ENCODE peak calls at places on chromosomes 5 and 9, in ten cellular contexts. One of them, this sample, is unnamed.

GRCh38 chr9:100281069-100281468 is 71.7 kb downstream of the TEX10 start:
- DNase-seq in fibroblast of lung: no peak
- DNase-seq in activated effector memory CD4-positive, alpha-beta T cell treated with anti-CD3 and anti-CD28 coated beads, Interleukin-2, amount 50 U/mL, for 16 hours: no peak
- DNase-seq in AG09309: no peak
- DNase-seq in GDM1: no peak
- DNase-seq in NCI-H524 treated with DMSO at 0.1 percent for 48 hours: no peak
- DNase-seq in GM12891: no peak
- DNase-seq in HT-29: no peak
- DNase-seq in A549: no peak
- DNase-seq in prostate gland: no peak
- DNase-seq in this sample: no peak

GRCh38 chr9:97928968-97929604 is 6.8 kb upstream of the TRMO start:
- DNase-seq in fibroblast of lung: no peak
- DNase-seq in activated effector memory CD4-positive, alpha-beta T cell treated with anti-CD3 and anti-CD28 coated beads, Interleukin-2, amount 50 U/mL, for 16 hours: no peak
- DNase-seq in AG09309: no peak
- DNase-seq in GDM1: no peak
- DNase-seq in NCI-H524 treated with DMSO at 0.1 percent for 48 hours: no peak
- DNase-seq in GM12891: no peak
- DNase-seq in HT-29: no peak
- DNase-seq in A549: no peak
- DNase-seq in prostate gland: no peak
- DNase-seq in this sample: no peak

GRCh38 chr5:175378444-175379028 is 65.4 kb downstream of the DRD1 start:
- DNase-seq in fibroblast of lung: peak
- DNase-seq in activated effector memory CD4-positive, alpha-beta T cell treated with anti-CD3 and anti-CD28 coated beads, Interleukin-2, amount 50 U/mL, for 16 hours: no peak
- DNase-seq in AG09309: peak
- DNase-seq in GDM1: no peak
- DNase-seq in NCI-H524 treated with DMSO at 0.1 percent for 48 hours: no peak
- DNase-seq in GM12891: no peak
- DNase-seq in HT-29: peak
- DNase-seq in A549: peak
- DNase-seq in prostate gland: peak
- DNase-seq in this sample: peak

GRCh38 chr5:119328753-119329602 is 26.8 kb upstream of the TNFAIP8 start:
- DNase-seq in fibroblast of lung: peak
- DNase-seq in activated effector memory CD4-positive, alpha-beta T cell treated with anti-CD3 and anti-CD28 coated beads, Interleukin-2, amount 50 U/mL, for 16 hours: peak
- DNase-seq in AG09309: peak
- DNase-seq in GDM1: no peak
- DNase-seq in NCI-H524 treated with DMSO at 0.1 percent for 48 hours: no peak
- DNase-seq in GM12891: no peak
- DNase-seq in HT-29: no peak
- DNase-seq in A549: no peak
- DNase-seq in prostate gland: peak
- DNase-seq in this sample: no peak

GRCh38 chr5:111562566-111562965 is 50.2 kb upstream of the STARD4 start:
- DNase-seq in fibroblast of lung: no peak
- DNase-seq in activated effector memory CD4-positive, alpha-beta T cell treated with anti-CD3 and anti-CD28 coated beads, Interleukin-2, amount 50 U/mL, for 16 hours: no peak
- DNase-seq in AG09309: no peak
- DNase-seq in GDM1: no peak
- DNase-seq in NCI-H524 treated with DMSO at 0.1 percent for 48 hours: no peak
- DNase-seq in GM12891: no peak
- DNase-seq in HT-29: no peak
- DNase-seq in A549: no peak
- DNase-seq in prostate gland: no peak
- DNase-seq in this sample: no peak

GRCh38 chr5:114416254-114416653 is 54.4 kb downstream of the KCNN2 start:
- DNase-seq in fibroblast of lung: no peak
- DNase-seq in activated effector memory CD4-positive, alpha-beta T cell treated with anti-CD3 and anti-CD28 coated beads, Interleukin-2, amount 50 U/mL, for 16 hours: no peak
- DNase-seq in AG09309: no peak
- DNase-seq in GDM1: no peak
- DNase-seq in NCI-H524 treated with DMSO at 0.1 percent for 48 hours: no peak
- DNase-seq in GM12891: no peak
- DNase-seq in HT-29: no peak
- DNase-seq in A549: no peak
- DNase-seq in prostate gland: no peak
- DNase-seq in this sample: no peak

GRCh38 chr5:179906294-179906794 is 1.4 kb downstream of the TBC1D9B start:
- DNase-seq in fibroblast of lung: no peak
- DNase-seq in activated effector memory CD4-positive, alpha-beta T cell treated with anti-CD3 and anti-CD28 coated beads, Interleukin-2, amount 50 U/mL, for 16 hours: no peak
- DNase-seq in AG09309: no peak
- DNase-seq in GDM1: no peak
- DNase-seq in NCI-H524 treated with DMSO at 0.1 percent for 48 hours: no peak
- DNase-seq in GM12891: no peak
- DNase-seq in HT-29: no peak
- DNase-seq in A549: no peak
- DNase-seq in prostate gland: no peak
- DNase-seq in this sample: no peak

GRCh38 chr5:54460181-54460919 is 4.9 kb downstream of the HSPB3 start:
- DNase-seq in fibroblast of lung: peak
- DNase-seq in activated effector memory CD4-positive, alpha-beta T cell treated with anti-CD3 and anti-CD28 coated beads, Interleukin-2, amount 50 U/mL, for 16 hours: no peak
- DNase-seq in AG09309: no peak
- DNase-seq in GDM1: no peak
- DNase-seq in NCI-H524 treated with DMSO at 0.1 percent for 48 hours: no peak
- DNase-seq in GM12891: no peak
- DNase-seq in HT-29: no peak
- DNase-seq in A549: no peak
- DNase-seq in prostate gland: no peak
- DNase-seq in this sample: no peak

GRCh38 chr5:16935271-16936149 is 578 bp downstream of the MYO10 start:
- DNase-seq in fibroblast of lung: peak
- DNase-seq in activated effector memory CD4-positive, alpha-beta T cell treated with anti-CD3 and anti-CD28 coated beads, Interleukin-2, amount 50 U/mL, for 16 hours: peak
- DNase-seq in AG09309: no peak
- DNase-seq in GDM1: no peak
- DNase-seq in NCI-H524 treated with DMSO at 0.1 percent for 48 hours: peak
- DNase-seq in GM12891: peak
- DNase-seq in HT-29: peak
- DNase-seq in A549: peak
- DNase-seq in prostate gland: peak
- DNase-seq in this sample: peak

GRCh38 chr9:76269789-76270188 is 124.4 kb downstream of the RFK start:
- DNase-seq in fibroblast of lung: peak
- DNase-seq in activated effector memory CD4-positive, alpha-beta T cell treated with anti-CD3 and anti-CD28 coated beads, Interleukin-2, amount 50 U/mL, for 16 hours: no peak
- DNase-seq in AG09309: no peak
- DNase-seq in GDM1: no peak
- DNase-seq in NCI-H524 treated with DMSO at 0.1 percent for 48 hours: no peak
- DNase-seq in GM12891: no peak
- DNase-seq in HT-29: no peak
- DNase-seq in A549: no peak
- DNase-seq in prostate gland: no peak
- DNase-seq in this sample: no peak

GRCh38 chr5:110616009-110616408 is 110.5 kb downstream of the TMEM232 start:
- DNase-seq in fibroblast of lung: no peak
- DNase-seq in activated effector memory CD4-positive, alpha-beta T cell treated with anti-CD3 and anti-CD28 coated beads, Interleukin-2, amount 50 U/mL, for 16 hours: no peak
- DNase-seq in AG09309: no peak
- DNase-seq in GDM1: no peak
- DNase-seq in NCI-H524 treated with DMSO at 0.1 percent for 48 hours: no peak
- DNase-seq in GM12891: no peak
- DNase-seq in HT-29: no peak
- DNase-seq in A549: no peak
- DNase-seq in prostate gland: no peak
- DNase-seq in this sample: no peak

GRCh38 chr5:28542968-28543367 is 1504.6 kb upstream of the CDH9 start:
- DNase-seq in fibroblast of lung: peak
- DNase-seq in activated effector memory CD4-positive, alpha-beta T cell treated with anti-CD3 and anti-CD28 coated beads, Interleukin-2, amount 50 U/mL, for 16 hours: no peak
- DNase-seq in AG09309: no peak
- DNase-seq in GDM1: no peak
- DNase-seq in NCI-H524 treated with DMSO at 0.1 percent for 48 hours: peak
- DNase-seq in GM12891: no peak
- DNase-seq in HT-29: no peak
- DNase-seq in A549: no peak
- DNase-seq in prostate gland: no peak
- DNase-seq in this sample: no peak

GRCh38 chr9:22005083-22005699 is 3.9 kb downstream of the CDKN2B start:
- DNase-seq in fibroblast of lung: no peak
- DNase-seq in activated effector memory CD4-positive, alpha-beta T cell treated with anti-CD3 and anti-CD28 coated beads, Interleukin-2, amount 50 U/mL, for 16 hours: no peak
- DNase-seq in AG09309: no peak
- DNase-seq in GDM1: no peak
- DNase-seq in NCI-H524 treated with DMSO at 0.1 percent for 48 hours: no peak
- DNase-seq in GM12891: no peak
- DNase-seq in HT-29: no peak
- DNase-seq in A549: no peak
- DNase-seq in prostate gland: no peak
- DNase-seq in this sample: no peak

GRCh38 chr5:6365977-6366590 is 12.3 kb downstream of the MED10 start:
- DNase-seq in fibroblast of lung: no peak
- DNase-seq in activated effector memory CD4-positive, alpha-beta T cell treated with anti-CD3 and anti-CD28 coated beads, Interleukin-2, amount 50 U/mL, for 16 hours: no peak
- DNase-seq in AG09309: no peak
- DNase-seq in GDM1: peak
- DNase-seq in NCI-H524 treated with DMSO at 0.1 percent for 48 hours: no peak
- DNase-seq in GM12891: no peak
- DNase-seq in HT-29: no peak
- DNase-seq in A549: no peak
- DNase-seq in prostate gland: no peak
- DNase-seq in this sample: peak

GRCh38 chr9:36237230-36237629 is 21.0 kb downstream of the GNE start:
- DNase-seq in fibroblast of lung: no peak
- DNase-seq in activated effector memory CD4-positive, alpha-beta T cell treated with anti-CD3 and anti-CD28 coated beads, Interleukin-2, amount 50 U/mL, for 16 hours: no peak
- DNase-seq in AG09309: no peak
- DNase-seq in GDM1: no peak
- DNase-seq in NCI-H524 treated with DMSO at 0.1 percent for 48 hours: no peak
- DNase-seq in GM12891: no peak
- DNase-seq in HT-29: no peak
- DNase-seq in A549: no peak
- DNase-seq in prostate gland: no peak
- DNase-seq in this sample: no peak

GRCh38 chr9:87865626-87866025 is 17.1 kb upstream of the SPATA31E1 start:
- DNase-seq in fibroblast of lung: no peak
- DNase-seq in activated effector memory CD4-positive, alpha-beta T cell treated with anti-CD3 and anti-CD28 coated beads, Interleukin-2, amount 50 U/mL, for 16 hours: no peak
- DNase-seq in AG09309: no peak
- DNase-seq in GDM1: no peak
- DNase-seq in NCI-H524 treated with DMSO at 0.1 percent for 48 hours: no peak
- DNase-seq in GM12891: no peak
- DNase-seq in HT-29: peak
- DNase-seq in A549: peak
- DNase-seq in prostate gland: no peak
- DNase-seq in this sample: no peak

GRCh38 chr9:130421802-130422276 is 22.9 kb upstream of the ASS1 start:
- DNase-seq in fibroblast of lung: peak
- DNase-seq in activated effector memory CD4-positive, alpha-beta T cell treated with anti-CD3 and anti-CD28 coated beads, Interleukin-2, amount 50 U/mL, for 16 hours: no peak
- DNase-seq in AG09309: peak
- DNase-seq in GDM1: no peak
- DNase-seq in NCI-H524 treated with DMSO at 0.1 percent for 48 hours: peak
- DNase-seq in GM12891: no peak
- DNase-seq in HT-29: no peak
- DNase-seq in A549: no peak
- DNase-seq in prostate gland: no peak
- DNase-seq in this sample: no peak

GRCh38 chr5:93603711-93604118 is 20.7 kb downstream of the NR2F1 start:
- DNase-seq in fibroblast of lung: no peak
- DNase-seq in activated effector memory CD4-positive, alpha-beta T cell treated with anti-CD3 and anti-CD28 coated beads, Interleukin-2, amount 50 U/mL, for 16 hours: no peak
- DNase-seq in AG09309: no peak
- DNase-seq in GDM1: no peak
- DNase-seq in NCI-H524 treated with DMSO at 0.1 percent for 48 hours: no peak
- DNase-seq in GM12891: no peak
- DNase-seq in HT-29: no peak
- DNase-seq in A549: no peak
- DNase-seq in prostate gland: no peak
- DNase-seq in this sample: no peak

GRCh38 chr9:110842169-110842568 is 173.6 kb downstream of the MUSK start:
- DNase-seq in fibroblast of lung: no peak
- DNase-seq in activated effector memory CD4-positive, alpha-beta T cell treated with anti-CD3 and anti-CD28 coated beads, Interleukin-2, amount 50 U/mL, for 16 hours: no peak
- DNase-seq in AG09309: no peak
- DNase-seq in GDM1: no peak
- DNase-seq in NCI-H524 treated with DMSO at 0.1 percent for 48 hours: no peak
- DNase-seq in GM12891: no peak
- DNase-seq in HT-29: peak
- DNase-seq in A549: no peak
- DNase-seq in prostate gland: no peak
- DNase-seq in this sample: no peak